ENCODE peak calls at places on chromosome 3, in nine cellular contexts. Q is GM13976; D is fibroblast of lung; K is NCI-H510A treated with DMSO at 0.1 percent for 48 hours; T is psoas muscle; H is WTC11; I is G401; Y is stimulated activated CD8-positive, alpha-beta memory T cell treated with anti-CD3 and anti-CD28 coated beads, Interleukin-7, amount 100 ng/mL, for 1 hour; W is activated CD8-positive, alpha-beta memory T cell treated with anti-CD3 and anti-CD28 coated beads, Interleukin-2, amount 50 U/mL, for 48 hours. P is an unnamed sample.

GRCh38 chr3:113575191-113575590 is 42.8 kb downstream of the SIDT1 start:
- DNase-seq in H (no peak), D (no peak), I (no peak), W (no peak), Y (no peak), Q (no peak), K (no peak), T (no peak), P (no peak)

GRCh38 chr3:882526-882925 is 210.3 kb upstream of the CNTN6 start:
- DNase-seq in T (no peak), D (peak), H (no peak), Q (no peak), I (no peak), Y (no peak), K (no peak), W (no peak), P (peak)

GRCh38 chr3:11542551-11542950 is 101.2 kb downstream of the VGLL4 start:
- DNase-seq in K (no peak), Y (no peak), Q (no peak), D (no peak), H (no peak), I (no peak), T (no peak), W (no peak), P (no peak)

GRCh38 chr3:136330900-136331299 is 80.8 kb downstream of the PCCB start:
- DNase-seq in W (no peak), Y (no peak), Q (no peak), K (no peak), I (no peak), T (no peak), H (no peak), D (no peak), P (no peak)

GRCh38 chr3:12237912-12238650 is 50.8 kb upstream of the PPARG start:
- DNase-seq in I (no peak), H (no peak), W (no peak), D (peak), Q (no peak), K (no peak), Y (no peak), T (no peak), P (peak)

GRCh38 chr3:123082370-123083065 is 15.7 kb downstream of the PDIA5 start:
- DNase-seq in W (peak), I (no peak), T (no peak), Q (peak), D (no peak), K (no peak), H (no peak), Y (no peak), P (no peak)

GRCh38 chr3:127289646-127290575 is 2.1 kb upstream of the PRR20G start:
- DNase-seq in T (no peak), H (no peak), D (peak), Y (no peak), I (no peak), K (no peak), Q (no peak), W (no peak), P (peak)

GRCh38 chr3:12900885-12901411 is 59.6 kb upstream of the RPL32 start:
- DNase-seq in W (no peak), K (no peak), I (no peak), T (peak), Q (no peak), D (no peak), Y (no peak), H (no peak), P (no peak)

GRCh38 chr3:150544040-150544439 is 2.3 kb downstream of the SERP1 start:
- DNase-seq in T (no peak), D (peak), H (no peak), Y (no peak), I (no peak), K (no peak), Q (no peak), W (no peak), P (peak)

GRCh38 chr3:114600571-114600970 is 306.7 kb downstream of the TIGIT start:
- DNase-seq in H (no peak), D (no peak), W (no peak), K (no peak), I (no peak), Q (no peak), T (no peak), Y (no peak), P (no peak)

GRCh38 chr3:134527037-134527436 is 41.2 kb downstream of the CEP63 start:
- DNase-seq in T (no peak), I (no peak), D (no peak), Q (peak), H (peak), W (no peak), Y (no peak), K (no peak), P (peak)

GRCh38 chr3:167350245-167350862 is 29.7 kb downstream of the ZBBX start:
- DNase-seq in W (no peak), Q (no peak), Y (no peak), D (peak), K (peak), H (no peak), I (peak), T (no peak), P (peak)

GRCh38 chr3:117557008-117557407 is 847.4 kb downstream of the TUSC7 start:
- DNase-seq in T (no peak), K (no peak), Q (no peak), D (no peak), Y (no peak), W (no peak), H (no peak), I (no peak), P (no peak)

GRCh38 chr3:186331043-186331442 is 31.0 kb downstream of the DGKG start:
- DNase-seq in I (no peak), T (no peak), Q (peak), W (no peak), D (no peak), Y (no peak), K (no peak), H (no peak), P (no peak)

GRCh38 chr3:71466483-71466882 is 117.0 kb downstream of the FOXP1 start:
- DNase-seq in K (no peak), I (no peak), T (no peak), H (no peak), Q (no peak), D (peak), Y (no peak), W (no peak), P (peak)